ENCODE peak calls at places on chromosomes 6 and 20, in four cellular contexts. Z is ascending aorta, A is Peyer's patch, O is OCI-LY7. K is an unnamed sample.

GRCh38 chr20:3167738-3168078 is 5.6 kb downstream of the LZTS3 start:
- DNase-seq in Z (no peak), A (no peak), O (no peak), K (no peak)

GRCh38 chr20:45209924-45210323 is 3.1 kb downstream of the SEMG1 start:
- DNase-seq in Z (no peak), A (no peak), O (no peak), K (no peak)

GRCh38 chr20:19588731-19589130 is 169.3 kb upstream of the RIN2 start:
- DNase-seq in Z (no peak), A (no peak), O (no peak), K (no peak)

GRCh38 chr6:90397929-90398674 is 101.5 kb upstream of the BACH2 start:
- DNase-seq in Z (no peak), A (no peak), O (no peak), K (peak)

GRCh38 chr6:2982464-2983121 is 11.2 kb upstream of the SERPINB6 start:
- DNase-seq in Z (no peak), A (peak), O (no peak), K (no peak)

GRCh38 chr6:129368970-129369369 is 341.0 kb downstream of the ARHGAP18 start:
- DNase-seq in Z (no peak), A (no peak), O (no peak), K (no peak)

GRCh38 chr6:33787336-33787953 is 1.5 kb downstream of the LEMD2 start:
- DNase-seq in Z (no peak), A (no peak), O (no peak), K (no peak)

GRCh38 chr6:43740961-43741764 is 28.8 kb upstream of the VEGFA start:
- DNase-seq in Z (no peak), A (no peak), O (no peak), K (no peak)

GRCh38 chr20:62377615-62378085 is 9.3 kb upstream of the RPS21 start:
- DNase-seq in Z (no peak), A (no peak), O (no peak), K (no peak)

GRCh38 chr20:37347891-37348642 is 2.1 kb downstream of the SRC start:
- DNase-seq in Z (no peak), A (peak), O (no peak), K (no peak)

GRCh38 chr6:17519120-17519519 is 81.0 kb upstream of the FAM8A1 start:
- DNase-seq in Z (no peak), A (no peak), O (no peak), K (peak)

GRCh38 chr20:4978050-4978918 is 23.0 kb downstream of the SLC23A2 start:
- DNase-seq in Z (no peak), A (no peak), O (no peak), K (no peak)

GRCh38 chr6:35194390-35194789 is 19.4 kb upstream of the SCUBE3 start:
- DNase-seq in Z (no peak), A (no peak), O (no peak), K (no peak)

GRCh38 chr6:144330588-144330987 is 45.5 kb downstream of the UTRN start:
- DNase-seq in Z (no peak), A (no peak), O (no peak), K (no peak)

GRCh38 chr6:108944707-108945685 is 96.8 kb downstream of the ARMC2 start:
- DNase-seq in Z (no peak), A (no peak), O (no peak), K (peak)

GRCh38 chr6:45613678-45614077 is 235.9 kb upstream of the SUPT3H start:
- DNase-seq in Z (peak), A (no peak), O (no peak), K (peak)

GRCh38 chr20:35174458-35175216 is 2.8 kb downstream of the PROCR start:
- DNase-seq in Z (no peak), A (peak), O (no peak), K (no peak)

GRCh38 chr6:49550413-49551125 is at the start of gene C6orf141:
- DNase-seq in Z (no peak), A (peak), O (no peak), K (no peak)

GRCh38 chr6:87312860-87313259 is 9.5 kb upstream of the SMIM8 start:
- DNase-seq in Z (no peak), A (no peak), O (no peak), K (no peak)

GRCh38 chr6:21616005-21616404 is 22.5 kb downstream of the SOX4 start:
- DNase-seq in Z (no peak), A (no peak), O (no peak), K (no peak)

GRCh38 chr20:10565191-10565921 is 108.4 kb downstream of the JAG1 start:
- DNase-seq in Z (no peak), A (no peak), O (no peak), K (peak)

GRCh38 chr6:46273911-46274310 is 103.1 kb upstream of the ENPP5 start:
- DNase-seq in Z (no peak), A (no peak), O (no peak), K (no peak)

GRCh38 chr20:43691928-43692524 is 25.1 kb downstream of the MYBL2 start:
- DNase-seq in Z (no peak), A (peak), O (peak), K (peak)

GRCh38 chr6:31086788-31087440 is 25.5 kb downstream of the C6orf15 start:
- DNase-seq in Z (no peak), A (no peak), O (no peak), K (peak)

GRCh38 chr6:56837322-56837894 is 117.5 kb upstream of the BEND6 start:
- DNase-seq in Z (no peak), A (no peak), O (no peak), K (no peak)

GRCh38 chr6:34585512-34586045 is 29.4 kb upstream of the SPDEF start:
- DNase-seq in Z (no peak), A (peak), O (no peak), K (peak)

GRCh38 chr6:33508935-33509926 is 54.9 kb downstream of the ZBTB9 start:
- DNase-seq in Z (no peak), A (no peak), O (no peak), K (no peak)

GRCh38 chr6:67694127-67694526 is 941.0 kb upstream of the ADGRB3 start:
- DNase-seq in Z (no peak), A (no peak), O (peak), K (no peak)

GRCh38 chr6:105920071-105920470 is 166.1 kb upstream of the PRDM1 start:
- DNase-seq in Z (no peak), A (no peak), O (no peak), K (no peak)

GRCh38 chr6:158357570-158358216 is 45.4 kb downstream of the TULP4 start:
- DNase-seq in Z (no peak), A (no peak), O (no peak), K (no peak)

GRCh38 chr6:117677553-117678131 is 2.4 kb downstream of the NUS1 start:
- DNase-seq in Z (no peak), A (no peak), O (no peak), K (peak)
- H3K4me3 ChIP-seq in Z (peak), A (no peak), O (peak), K (peak)

GRCh38 chr6:132648356-132648755 is 10.6 kb downstream of the TAAR1 start:
- DNase-seq in Z (no peak), A (no peak), O (no peak), K (peak)
- H3K27ac ChIP-seq in Z (no peak), A (no peak), O (no peak), K (no peak)

GRCh38 chr20:46361811-46362210 is 44.6 kb downstream of the ELMO2 start:
- DNase-seq in Z (no peak), A (no peak), O (no peak), K (no peak)
- H3K4me3 ChIP-seq in Z (no peak), A (no peak), O (no peak), K (no peak)

DNA sequence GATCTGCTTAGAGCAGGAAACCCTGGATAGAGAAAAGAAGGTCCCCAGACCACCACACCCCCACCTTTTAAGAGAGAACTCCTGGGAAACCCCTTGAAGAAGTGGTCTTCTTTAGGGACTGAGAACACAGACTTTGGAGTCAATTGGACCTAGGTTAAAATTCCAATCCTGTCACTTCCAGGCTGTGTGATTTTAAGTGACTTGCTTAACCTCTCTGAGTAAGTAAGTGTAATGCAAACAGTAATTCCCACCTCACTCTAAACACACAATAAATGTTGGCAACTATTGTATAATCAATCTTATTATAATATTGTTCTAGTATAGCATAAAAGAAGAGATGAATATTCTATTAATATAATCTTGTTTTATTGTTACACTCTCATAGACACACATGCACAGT is 3.3 kb downstream of the TFEB start:
- DNase-seq in Z (no peak), A (no peak), O (no peak), K (no peak)
- H3K27ac ChIP-seq in Z (no peak), A (peak), O (peak), K (no peak)

GRCh38 chr20:25310921-25311728 is 63.2 kb downstream of the PYGB start:
- DNase-seq in Z (no peak), A (no peak), O (no peak), K (peak)
- H3K4me3 ChIP-seq in Z (peak), A (peak), O (no peak), K (peak)

GRCh38 chr6:154487367-154488275 is 22.9 kb downstream of the CNKSR3 start:
- DNase-seq in Z (no peak), A (no peak), O (no peak), K (no peak)
- H3K27ac ChIP-seq in Z (peak), A (no peak), O (no peak), K (peak)

K was measured in brain microvascular endothelial cell.